ENCODE peak calls at places on chromosomes 4 and X, in six cellular contexts. One of them, this sample, is unnamed.
A peak's percentile ranks its signal among the peaks of the same experiment; 100 is the strongest.

GRCh38 chr4:74376888-74377483 is 12.0 kb downstream of the EREG start:
- DNase-seq in cardiac muscle cell: peak; percentile 90
- DNase-seq in pancreas: no peak
- DNase-seq in SK-N-SH: peak; percentile 31
- DNase-seq in psoas muscle: no peak
- DNase-seq in heart left ventricle: no peak
- DNase-seq in this sample: peak; percentile 26

GRCh38 chr4:91527056-91527455 is 776.7 kb upstream of the GRID2 start:
- DNase-seq in cardiac muscle cell: peak; percentile 17
- DNase-seq in pancreas: no peak
- DNase-seq in SK-N-SH: no peak
- DNase-seq in psoas muscle: no peak
- DNase-seq in heart left ventricle: no peak
- DNase-seq in this sample: no peak

GRCh38 chrX:75957107-75957610 is 172.1 kb upstream of the MAGEE2 start:
- DNase-seq in cardiac muscle cell: no peak
- DNase-seq in pancreas: no peak
- DNase-seq in SK-N-SH: no peak
- DNase-seq in psoas muscle: no peak
- DNase-seq in heart left ventricle: no peak
- DNase-seq in this sample: no peak

GRCh38 chr4:65592089-65592488 is 78.2 kb downstream of the EPHA5 start:
- DNase-seq in cardiac muscle cell: no peak
- DNase-seq in pancreas: no peak
- DNase-seq in SK-N-SH: no peak
- DNase-seq in psoas muscle: no peak
- DNase-seq in heart left ventricle: no peak
- DNase-seq in this sample: no peak

GRCh38 chrX:108541286-108541685 is 101.6 kb downstream of the COL4A5 start:
- DNase-seq in cardiac muscle cell: no peak
- DNase-seq in pancreas: no peak
- DNase-seq in SK-N-SH: no peak
- DNase-seq in psoas muscle: no peak
- DNase-seq in heart left ventricle: no peak
- DNase-seq in this sample: no peak

GRCh38 chr4:37453361-37454262 is 209.1 kb downstream of the NWD2 start:
- DNase-seq in cardiac muscle cell: peak; percentile 46
- DNase-seq in pancreas: peak; percentile 80
- DNase-seq in SK-N-SH: peak; percentile 74
- DNase-seq in psoas muscle: peak; percentile 60
- DNase-seq in heart left ventricle: peak; percentile 31
- DNase-seq in this sample: peak; percentile 58

GRCh38 chr4:18440527-18441215 is 419.1 kb upstream of the LCORL start:
- DNase-seq in cardiac muscle cell: no peak
- DNase-seq in pancreas: no peak
- DNase-seq in SK-N-SH: no peak
- DNase-seq in psoas muscle: no peak
- DNase-seq in heart left ventricle: no peak
- DNase-seq in this sample: no peak

GRCh38 chrX:47181301-47181700 is 12.3 kb upstream of the UBA1 start:
- DNase-seq in cardiac muscle cell: no peak
- DNase-seq in pancreas: no peak
- DNase-seq in SK-N-SH: no peak
- DNase-seq in psoas muscle: no peak
- DNase-seq in heart left ventricle: no peak
- DNase-seq in this sample: no peak

GRCh38 chrX:154142950-154143745 is 895 bp upstream of the OPN1LW start:
- DNase-seq in cardiac muscle cell: no peak
- DNase-seq in pancreas: no peak
- DNase-seq in SK-N-SH: no peak
- DNase-seq in psoas muscle: no peak
- DNase-seq in heart left ventricle: no peak
- DNase-seq in this sample: no peak

GRCh38 chr4:79996950-79997349 is 76.1 kb downstream of the ANTXR2 start:
- DNase-seq in cardiac muscle cell: no peak
- DNase-seq in pancreas: no peak
- DNase-seq in SK-N-SH: no peak
- DNase-seq in psoas muscle: no peak
- DNase-seq in heart left ventricle: no peak
- DNase-seq in this sample: no peak

GRCh38 chrX:14095702-14096101 is 66.0 kb upstream of the GEMIN8 start:
- DNase-seq in cardiac muscle cell: peak; percentile 76
- DNase-seq in pancreas: peak; percentile 50
- DNase-seq in SK-N-SH: peak; percentile 52
- DNase-seq in psoas muscle: no peak
- DNase-seq in heart left ventricle: no peak
- DNase-seq in this sample: no peak

GRCh38 chrX:150036181-150036580 is 97.9 kb upstream of the EOLA2 start:
- DNase-seq in cardiac muscle cell: peak; percentile 38
- DNase-seq in pancreas: peak; percentile 26
- DNase-seq in SK-N-SH: peak; percentile 4
- DNase-seq in psoas muscle: no peak
- DNase-seq in heart left ventricle: no peak
- DNase-seq in this sample: no peak

GRCh38 chr4:85833311-85833710 is 358.4 kb downstream of the ARHGAP24 start:
- DNase-seq in cardiac muscle cell: no peak
- DNase-seq in pancreas: no peak
- DNase-seq in SK-N-SH: no peak
- DNase-seq in psoas muscle: no peak
- DNase-seq in heart left ventricle: no peak
- DNase-seq in this sample: no peak

GRCh38 chr4:53361451-53361850 is 4.4 kb downstream of the SCFD2 start:
- DNase-seq in cardiac muscle cell: peak; percentile 21
- DNase-seq in pancreas: no peak
- DNase-seq in SK-N-SH: no peak
- DNase-seq in psoas muscle: no peak
- DNase-seq in heart left ventricle: no peak
- DNase-seq in this sample: no peak

GRCh38 chr4:152956650-152957436 is 20.7 kb downstream of the FHDC1 start:
- DNase-seq in cardiac muscle cell: peak; percentile 19
- DNase-seq in pancreas: no peak
- DNase-seq in SK-N-SH: no peak
- DNase-seq in psoas muscle: no peak
- DNase-seq in heart left ventricle: no peak
- DNase-seq in this sample: no peak

GRCh38 chr4:137707626-137708025 is 175.3 kb upstream of the PCDH18 start:
- DNase-seq in cardiac muscle cell: peak; percentile 53
- DNase-seq in pancreas: no peak
- DNase-seq in SK-N-SH: no peak
- DNase-seq in psoas muscle: no peak
- DNase-seq in heart left ventricle: no peak
- DNase-seq in this sample: no peak

GRCh38 chr4:8913858-8914460 is 42.3 kb upstream of the HMX1 start:
- DNase-seq in cardiac muscle cell: no peak
- DNase-seq in pancreas: peak; percentile 2
- DNase-seq in SK-N-SH: peak; percentile 23
- DNase-seq in psoas muscle: no peak
- DNase-seq in heart left ventricle: no peak
- DNase-seq in this sample: no peak

GRCh38 chr4:26749867-26750266 is 110.8 kb upstream of the STIM2 start:
- DNase-seq in cardiac muscle cell: no peak
- DNase-seq in pancreas: no peak
- DNase-seq in SK-N-SH: no peak
- DNase-seq in psoas muscle: no peak
- DNase-seq in heart left ventricle: no peak
- DNase-seq in this sample: no peak
- H3K27ac ChIP-seq in cardiac muscle cell: no peak overlapping the region
- H3K27ac ChIP-seq in pancreas: no peak overlapping the region
- H3K27ac ChIP-seq in SK-N-SH: no peak overlapping the region
- H3K27ac ChIP-seq in psoas muscle: peak overlapping the region; percentile 76
- H3K27ac ChIP-seq in heart left ventricle: no peak overlapping the region
- H3K27ac ChIP-seq in this sample: no peak overlapping the region

GRCh38 chr4:76704133-76704881 is 193.6 kb downstream of the SOWAHB start:
- DNase-seq in cardiac muscle cell: peak; percentile 64
- DNase-seq in pancreas: peak; percentile 53
- DNase-seq in SK-N-SH: no peak
- DNase-seq in psoas muscle: no peak
- DNase-seq in heart left ventricle: no peak
- DNase-seq in this sample: no peak

GRCh38 chr4:76708986-76709385 is 189.0 kb downstream of the SOWAHB start:
- DNase-seq in cardiac muscle cell: no peak
- DNase-seq in pancreas: no peak
- DNase-seq in SK-N-SH: no peak
- DNase-seq in psoas muscle: no peak
- DNase-seq in heart left ventricle: no peak
- DNase-seq in this sample: no peak

GRCh38 chr4:76709454-76709853 is 188.5 kb downstream of the SOWAHB start:
- DNase-seq in cardiac muscle cell: no peak
- DNase-seq in pancreas: no peak
- DNase-seq in SK-N-SH: no peak
- DNase-seq in psoas muscle: no peak
- DNase-seq in heart left ventricle: no peak
- DNase-seq in this sample: no peak

GRCh38 chr4:76705497-76705896 is 192.4 kb downstream of the SOWAHB start:
- DNase-seq in cardiac muscle cell: no peak
- DNase-seq in pancreas: no peak
- DNase-seq in SK-N-SH: no peak
- DNase-seq in psoas muscle: no peak
- DNase-seq in heart left ventricle: no peak
- DNase-seq in this sample: no peak

GRCh38 chr4:76706581-76706980 is 191.4 kb downstream of the SOWAHB start:
- DNase-seq in cardiac muscle cell: peak; percentile 28
- DNase-seq in pancreas: no peak
- DNase-seq in SK-N-SH: no peak
- DNase-seq in psoas muscle: no peak
- DNase-seq in heart left ventricle: no peak
- DNase-seq in this sample: no peak
- H3K4me1 ChIP-seq in cardiac muscle cell: peaks cover 9% of the 10 kb centered on the region
- H3K4me1 ChIP-seq in pancreas: peaks cover 39% of the 10 kb centered on the region
- H3K4me1 ChIP-seq in SK-N-SH: peaks cover 20% of the 10 kb centered on the region
- H3K4me1 ChIP-seq in psoas muscle: no peaks in the 10 kb centered on the region
- H3K4me1 ChIP-seq in heart left ventricle: peaks cover 12% of the 10 kb centered on the region
- H3K4me1 ChIP-seq in this sample: no peaks in the 10 kb centered on the region

GRCh38 chr4:175035907-175036306 is 117.7 kb downstream of the ADAM29 start:
- DNase-seq in cardiac muscle cell: no peak
- DNase-seq in pancreas: no peak
- DNase-seq in SK-N-SH: no peak
- DNase-seq in psoas muscle: no peak
- DNase-seq in heart left ventricle: no peak
- DNase-seq in this sample: no peak
- H3K4me3 ChIP-seq in cardiac muscle cell: no peak overlapping the region
- H3K4me3 ChIP-seq in pancreas: no peak overlapping the region
- H3K4me3 ChIP-seq in SK-N-SH: no peak overlapping the region
- H3K4me3 ChIP-seq in psoas muscle: no peak overlapping the region
- H3K4me3 ChIP-seq in heart left ventricle: no peak overlapping the region
- H3K4me3 ChIP-seq in this sample: no peak overlapping the region

GRCh38 chr4:40306991-40307390 is 28.1 kb upstream of the CHRNA9 start:
- DNase-seq in cardiac muscle cell: no peak
- DNase-seq in pancreas: no peak
- DNase-seq in SK-N-SH: no peak
- DNase-seq in psoas muscle: no peak
- DNase-seq in heart left ventricle: no peak
- DNase-seq in this sample: no peak

GRCh38 chr4:40309250-40309774 is 25.8 kb upstream of the CHRNA9 start:
- DNase-seq in cardiac muscle cell: peak; percentile 88
- DNase-seq in pancreas: peak; percentile 90
- DNase-seq in SK-N-SH: peak; percentile 70
- DNase-seq in psoas muscle: peak; percentile 89
- DNase-seq in heart left ventricle: peak; percentile 86
- DNase-seq in this sample: peak; percentile 86

GRCh38 chr4:40306203-40306602 is 28.9 kb upstream of the CHRNA9 start:
- DNase-seq in cardiac muscle cell: no peak
- DNase-seq in pancreas: no peak
- DNase-seq in SK-N-SH: no peak
- DNase-seq in psoas muscle: no peak
- DNase-seq in heart left ventricle: no peak
- DNase-seq in this sample: no peak

GRCh38 chr4:40308528-40309122 is 26.5 kb upstream of the CHRNA9 start:
- DNase-seq in cardiac muscle cell: no peak
- DNase-seq in pancreas: no peak
- DNase-seq in SK-N-SH: no peak
- DNase-seq in psoas muscle: no peak
- DNase-seq in heart left ventricle: no peak
- DNase-seq in this sample: no peak

GRCh38 chr4:40307627-40308497 is 27.3 kb upstream of the CHRNA9 start:
- DNase-seq in cardiac muscle cell: no peak
- DNase-seq in pancreas: no peak
- DNase-seq in SK-N-SH: no peak
- DNase-seq in psoas muscle: no peak
- DNase-seq in heart left ventricle: peak; percentile 34
- DNase-seq in this sample: peak; percentile 77
- H3K27ac ChIP-seq in cardiac muscle cell: no peak overlapping the region
- H3K27ac ChIP-seq in pancreas: no peak overlapping the region
- H3K27ac ChIP-seq in SK-N-SH: no peak overlapping the region
- H3K27ac ChIP-seq in psoas muscle: no peak overlapping the region
- H3K27ac ChIP-seq in heart left ventricle: no peak overlapping the region
- H3K27ac ChIP-seq in this sample: peak overlapping the region; percentile 87

GRCh38 chr4:168885416-168885815 is 124.6 kb downstream of the CBR4 start:
- DNase-seq in cardiac muscle cell: no peak
- DNase-seq in pancreas: no peak
- DNase-seq in SK-N-SH: no peak
- DNase-seq in psoas muscle: no peak
- DNase-seq in heart left ventricle: no peak
- DNase-seq in this sample: no peak

GRCh38 chr4:168884251-168885124 is 125.6 kb downstream of the CBR4 start:
- DNase-seq in cardiac muscle cell: no peak
- DNase-seq in pancreas: no peak
- DNase-seq in SK-N-SH: no peak
- DNase-seq in psoas muscle: no peak
- DNase-seq in heart left ventricle: no peak
- DNase-seq in this sample: no peak

GRCh38 chr4:168888715-168889215 is 121.3 kb downstream of the CBR4 start:
- DNase-seq in cardiac muscle cell: no peak
- DNase-seq in pancreas: no peak
- DNase-seq in SK-N-SH: no peak
- DNase-seq in psoas muscle: no peak
- DNase-seq in heart left ventricle: no peak
- DNase-seq in this sample: no peak

GRCh38 chr4:168887809-168888208 is 122.2 kb downstream of the CBR4 start:
- DNase-seq in cardiac muscle cell: no peak
- DNase-seq in pancreas: no peak
- DNase-seq in SK-N-SH: no peak
- DNase-seq in psoas muscle: no peak
- DNase-seq in heart left ventricle: no peak
- DNase-seq in this sample: no peak

GRCh38 chr4:168886361-168886760 is 123.7 kb downstream of the CBR4 start:
- DNase-seq in cardiac muscle cell: no peak
- DNase-seq in pancreas: no peak
- DNase-seq in SK-N-SH: no peak
- DNase-seq in psoas muscle: no peak
- DNase-seq in heart left ventricle: no peak
- DNase-seq in this sample: no peak
- H3K4me1 ChIP-seq in cardiac muscle cell: peaks cover 9% of the 10 kb centered on the region
- H3K4me1 ChIP-seq in pancreas: peaks cover 4% of the 10 kb centered on the region
- H3K4me1 ChIP-seq in SK-N-SH: peaks cover 5% of the 10 kb centered on the region
- H3K4me1 ChIP-seq in psoas muscle: peaks cover 58% of the 10 kb centered on the region
- H3K4me1 ChIP-seq in heart left ventricle: peaks cover 10% of the 10 kb centered on the region
- H3K4me1 ChIP-seq in this sample: no peaks in the 10 kb centered on the region

GRCh38 chr4:129603241-129603931 is 507.4 kb downstream of the C4orf33 start:
- DNase-seq in cardiac muscle cell: no peak
- DNase-seq in pancreas: no peak
- DNase-seq in SK-N-SH: no peak
- DNase-seq in psoas muscle: no peak
- DNase-seq in heart left ventricle: no peak
- DNase-seq in this sample: no peak

GRCh38 chr4:129602447-129602846 is 506.5 kb downstream of the C4orf33 start:
- DNase-seq in cardiac muscle cell: no peak
- DNase-seq in pancreas: no peak
- DNase-seq in SK-N-SH: no peak
- DNase-seq in psoas muscle: no peak
- DNase-seq in heart left ventricle: no peak
- DNase-seq in this sample: no peak

GRCh38 chr4:129600898-129601297 is 504.9 kb downstream of the C4orf33 start:
- DNase-seq in cardiac muscle cell: no peak
- DNase-seq in pancreas: no peak
- DNase-seq in SK-N-SH: no peak
- DNase-seq in psoas muscle: no peak
- DNase-seq in heart left ventricle: no peak
- DNase-seq in this sample: no peak

GRCh38 chr4:129604632-129605031 is 508.7 kb downstream of the C4orf33 start:
- DNase-seq in cardiac muscle cell: no peak
- DNase-seq in pancreas: no peak
- DNase-seq in SK-N-SH: no peak
- DNase-seq in psoas muscle: no peak
- DNase-seq in heart left ventricle: no peak
- DNase-seq in this sample: no peak
- H3K4me3 ChIP-seq in cardiac muscle cell: no peak overlapping the region
- H3K4me3 ChIP-seq in pancreas: no peak overlapping the region
- H3K4me3 ChIP-seq in SK-N-SH: no peak overlapping the region
- H3K4me3 ChIP-seq in psoas muscle: no peak overlapping the region
- H3K4me3 ChIP-seq in heart left ventricle: no peak overlapping the region
- H3K4me3 ChIP-seq in this sample: no peak overlapping the region

This sample was measured in naive thymus-derived CD4-positive, alpha-beta T cell.